ENCODE peak calls at places on chromosomes 16 and 17, in ten cellular contexts. One of them, this sample, is unnamed.

GRCh38 chr17:82947051-82947991 is 107.5 kb upstream of the ZNF750 start:
- DNase-seq in body of pancreas: peak
- DNase-seq in adrenal gland: no peak
- DNase-seq in prostate gland: no peak
- DNase-seq in esophagus squamous epithelium: no peak
- DNase-seq in GM12891: no peak
- DNase-seq in IMR-90: no peak
- DNase-seq in gastrocnemius medialis: no peak
- DNase-seq in heart left ventricle: no peak
- DNase-seq in A549: no peak
- DNase-seq in this sample: no peak

GRCh38 chr16:57025941-57026777 is 36.8 kb downstream of the NLRC5 start:
- DNase-seq in IMR-90: no peak
- DNase-seq in gastrocnemius medialis: no peak
- DNase-seq in prostate gland: no peak
- DNase-seq in heart left ventricle: no peak
- DNase-seq in esophagus squamous epithelium: no peak
- DNase-seq in adrenal gland: no peak
- DNase-seq in body of pancreas: no peak
- DNase-seq in GM12891: no peak
- DNase-seq in A549: no peak
- DNase-seq in this sample: no peak

GRCh38 chr17:33560165-33560564 is 267.1 kb upstream of the ASIC2 start:
- DNase-seq in IMR-90: peak
- DNase-seq in adrenal gland: no peak
- DNase-seq in body of pancreas: no peak
- DNase-seq in esophagus squamous epithelium: no peak
- DNase-seq in GM12891: no peak
- DNase-seq in prostate gland: no peak
- DNase-seq in heart left ventricle: no peak
- DNase-seq in gastrocnemius medialis: no peak
- DNase-seq in A549: no peak
- DNase-seq in this sample: no peak

GRCh38 chr16:29974291-29975133 is 844 bp downstream of the TAOK2 start:
- DNase-seq in gastrocnemius medialis: no peak
- DNase-seq in GM12891: no peak
- DNase-seq in heart left ventricle: peak
- DNase-seq in adrenal gland: no peak
- DNase-seq in prostate gland: no peak
- DNase-seq in body of pancreas: no peak
- DNase-seq in A549: no peak
- DNase-seq in IMR-90: peak
- DNase-seq in esophagus squamous epithelium: no peak
- DNase-seq in this sample: no peak

GRCh38 chr17:40432864-40433528 is 10.3 kb upstream of the IGFBP4 start:
- DNase-seq in A549: no peak
- DNase-seq in heart left ventricle: peak
- DNase-seq in gastrocnemius medialis: no peak
- DNase-seq in adrenal gland: no peak
- DNase-seq in esophagus squamous epithelium: no peak
- DNase-seq in prostate gland: no peak
- DNase-seq in IMR-90: peak
- DNase-seq in body of pancreas: no peak
- DNase-seq in GM12891: no peak
- DNase-seq in this sample: no peak

GRCh38 chr16:31351937-31352315 is 3.0 kb upstream of the ITGAX start:
- DNase-seq in esophagus squamous epithelium: no peak
- DNase-seq in body of pancreas: no peak
- DNase-seq in A549: no peak
- DNase-seq in heart left ventricle: no peak
- DNase-seq in prostate gland: no peak
- DNase-seq in gastrocnemius medialis: no peak
- DNase-seq in adrenal gland: no peak
- DNase-seq in GM12891: no peak
- DNase-seq in IMR-90: no peak
- DNase-seq in this sample: peak

GRCh38 chr16:22189473-22190168 is 16.5 kb upstream of the EEF2K start:
- DNase-seq in GM12891: no peak
- DNase-seq in gastrocnemius medialis: peak
- DNase-seq in esophagus squamous epithelium: peak
- DNase-seq in heart left ventricle: peak
- DNase-seq in body of pancreas: peak
- DNase-seq in adrenal gland: peak
- DNase-seq in prostate gland: peak
- DNase-seq in A549: no peak
- DNase-seq in IMR-90: peak
- DNase-seq in this sample: no peak

GRCh38 chr17:12522743-12523181 is 142.9 kb upstream of the MYOCD start:
- DNase-seq in IMR-90: peak
- DNase-seq in prostate gland: peak
- DNase-seq in heart left ventricle: peak
- DNase-seq in adrenal gland: no peak
- DNase-seq in A549: peak
- DNase-seq in body of pancreas: no peak
- DNase-seq in GM12891: no peak
- DNase-seq in esophagus squamous epithelium: no peak
- DNase-seq in gastrocnemius medialis: no peak
- DNase-seq in this sample: no peak

GRCh38 chr17:7614422-7615264 is at the start of gene FXR2:
- DNase-seq in A549: peak
- DNase-seq in gastrocnemius medialis: peak
- DNase-seq in GM12891: peak
- DNase-seq in IMR-90: peak
- DNase-seq in esophagus squamous epithelium: peak
- DNase-seq in prostate gland: peak
- DNase-seq in adrenal gland: peak
- DNase-seq in heart left ventricle: peak
- DNase-seq in body of pancreas: peak
- DNase-seq in this sample: peak
- TF ChIP-seq POLR2A in A549: peak
- TF ChIP-seq POLR2A in gastrocnemius medialis: peak
- TF ChIP-seq POLR2A in GM12891: no peak
- TF ChIP-seq POLR2A in IMR-90: peak
- TF ChIP-seq POLR2A in esophagus squamous epithelium: peak
- TF ChIP-seq POLR2A in prostate gland: peak
- TF ChIP-seq POLR2A in adrenal gland: peak
- TF ChIP-seq POLR2A in heart left ventricle: peak
- TF ChIP-seq POLR2A in body of pancreas: peak
- TF ChIP-seq POLR2A in this sample: peak

GRCh38 chr17:64496786-64497564 is at the start of gene POLG2:
- DNase-seq in body of pancreas: peak
- DNase-seq in heart left ventricle: peak
- DNase-seq in GM12891: peak
- DNase-seq in prostate gland: peak
- DNase-seq in adrenal gland: peak
- DNase-seq in IMR-90: peak
- DNase-seq in A549: peak
- DNase-seq in esophagus squamous epithelium: peak
- DNase-seq in gastrocnemius medialis: peak
- DNase-seq in this sample: peak

GRCh38 chr17:64500487-64500859 is 3.6 kb upstream of the POLG2 start:
- DNase-seq in prostate gland: no peak
- DNase-seq in body of pancreas: no peak
- DNase-seq in gastrocnemius medialis: no peak
- DNase-seq in esophagus squamous epithelium: no peak
- DNase-seq in GM12891: no peak
- DNase-seq in A549: no peak
- DNase-seq in IMR-90: no peak
- DNase-seq in adrenal gland: no peak
- DNase-seq in heart left ventricle: no peak
- DNase-seq in this sample: no peak

GRCh38 chr17:64499805-64500486 is 3.1 kb upstream of the POLG2 start:
- DNase-seq in gastrocnemius medialis: no peak
- DNase-seq in GM12891: no peak
- DNase-seq in prostate gland: no peak
- DNase-seq in heart left ventricle: no peak
- DNase-seq in A549: peak
- DNase-seq in IMR-90: peak
- DNase-seq in adrenal gland: no peak
- DNase-seq in body of pancreas: no peak
- DNase-seq in esophagus squamous epithelium: no peak
- DNase-seq in this sample: no peak

GRCh38 chr17:64497565-64498035 is 746 bp upstream of the POLG2 start:
- DNase-seq in prostate gland: no peak
- DNase-seq in adrenal gland: no peak
- DNase-seq in GM12891: no peak
- DNase-seq in gastrocnemius medialis: no peak
- DNase-seq in A549: no peak
- DNase-seq in body of pancreas: no peak
- DNase-seq in IMR-90: no peak
- DNase-seq in heart left ventricle: no peak
- DNase-seq in esophagus squamous epithelium: no peak
- DNase-seq in this sample: no peak

DNA sequence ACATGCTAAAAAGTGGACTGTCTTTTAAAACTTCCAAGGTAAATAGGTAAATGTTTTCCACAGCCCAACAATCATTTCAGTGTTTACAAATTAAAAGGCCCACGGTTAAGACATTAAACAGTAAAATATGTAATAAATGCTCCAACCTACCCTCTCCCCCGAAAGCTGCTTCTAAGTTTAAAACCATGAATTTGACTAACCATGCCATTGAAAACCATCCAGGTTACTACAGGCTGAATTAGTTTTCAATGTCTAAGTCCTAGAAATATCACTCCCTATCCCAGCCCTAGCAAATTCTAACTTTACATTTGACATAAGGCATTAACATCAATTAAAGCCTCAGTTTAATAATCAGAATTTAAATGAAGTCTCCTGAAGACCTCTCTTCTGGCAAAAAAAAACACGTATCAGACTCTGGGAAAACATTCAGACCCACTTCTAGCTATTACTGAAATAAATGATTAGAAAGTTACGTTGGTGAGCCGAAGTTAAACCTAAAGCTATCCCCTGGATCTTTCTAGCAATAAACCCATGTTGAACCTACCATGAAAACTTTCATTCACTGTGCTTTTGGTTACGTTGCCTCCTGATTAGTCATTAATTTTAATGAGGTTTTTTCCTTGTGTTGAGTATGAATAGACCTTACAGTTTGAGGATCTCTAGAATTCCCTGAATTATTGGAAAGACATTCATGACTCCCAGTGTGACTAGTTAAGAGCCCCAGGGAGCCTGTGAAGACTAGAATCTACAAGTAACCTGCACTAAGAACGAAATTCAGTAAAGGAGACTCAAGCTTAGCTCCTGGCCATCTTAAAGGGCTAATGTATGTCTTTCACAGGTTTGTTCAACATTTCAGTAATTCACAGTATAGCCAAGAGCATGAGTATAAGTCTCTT is 1.7 kb upstream of the POLG2 start:
- DNase-seq in A549: no peak
- DNase-seq in esophagus squamous epithelium: no peak
- DNase-seq in body of pancreas: no peak
- DNase-seq in adrenal gland: no peak
- DNase-seq in IMR-90: no peak
- DNase-seq in prostate gland: no peak
- DNase-seq in gastrocnemius medialis: no peak
- DNase-seq in GM12891: no peak
- DNase-seq in heart left ventricle: no peak
- DNase-seq in this sample: no peak
- TF ChIP-seq POLR2A in A549: no peak
- TF ChIP-seq POLR2A in esophagus squamous epithelium: no peak
- TF ChIP-seq POLR2A in body of pancreas: no peak
- TF ChIP-seq POLR2A in adrenal gland: no peak
- TF ChIP-seq POLR2A in IMR-90: no peak
- TF ChIP-seq POLR2A in prostate gland: no peak
- TF ChIP-seq POLR2A in gastrocnemius medialis: no peak
- TF ChIP-seq POLR2A in GM12891: peak
- TF ChIP-seq POLR2A in heart left ventricle: no peak
- TF ChIP-seq POLR2A in this sample: no peak

DNA sequence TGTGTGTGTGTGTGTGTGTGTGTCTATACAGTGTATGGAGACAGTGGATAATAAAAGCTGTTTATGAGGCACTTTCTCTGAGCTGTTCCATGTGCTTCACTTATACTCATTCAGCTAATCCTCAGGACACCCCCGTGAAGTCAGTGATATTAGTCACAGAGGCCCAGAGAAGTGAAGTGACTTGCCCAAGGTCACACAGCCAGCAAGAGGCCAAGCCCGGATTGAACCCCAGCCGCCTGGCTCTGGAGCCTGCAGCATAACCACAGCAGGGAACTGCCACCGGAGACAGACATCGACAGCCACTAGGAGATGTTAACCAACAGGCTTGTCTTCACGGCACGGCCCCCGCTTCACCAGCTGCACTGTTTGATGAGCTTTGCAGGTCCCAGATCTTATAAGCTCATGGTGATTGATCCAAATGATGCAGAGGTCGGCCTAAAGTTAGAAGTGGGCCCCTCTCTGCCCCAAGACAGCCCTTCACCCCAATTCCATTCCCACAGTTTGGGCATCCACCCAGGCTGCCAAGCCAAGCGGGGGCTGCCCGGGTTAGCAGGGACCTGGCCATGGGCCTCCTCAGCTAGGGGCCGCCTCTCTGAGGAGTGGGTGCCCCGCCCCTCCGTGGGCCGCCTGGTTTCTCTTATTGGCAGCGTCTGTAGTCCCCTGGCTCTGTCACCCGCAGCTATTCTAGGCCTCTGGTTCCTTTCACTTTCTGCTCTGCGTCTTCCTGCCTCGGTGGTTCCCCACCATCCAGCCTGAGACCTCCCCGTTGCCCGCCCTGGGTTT is 30.9 kb downstream of the SOCS1 start:
- DNase-seq in GM12891: peak
- DNase-seq in gastrocnemius medialis: peak
- DNase-seq in IMR-90: peak
- DNase-seq in prostate gland: no peak
- DNase-seq in heart left ventricle: no peak
- DNase-seq in body of pancreas: no peak
- DNase-seq in adrenal gland: no peak
- DNase-seq in esophagus squamous epithelium: peak
- DNase-seq in A549: no peak
- DNase-seq in this sample: no peak
- TF ChIP-seq POLR2A in GM12891: no peak
- TF ChIP-seq POLR2A in gastrocnemius medialis: no peak
- TF ChIP-seq POLR2A in IMR-90: no peak
- TF ChIP-seq POLR2A in prostate gland: no peak
- TF ChIP-seq POLR2A in heart left ventricle: no peak
- TF ChIP-seq POLR2A in body of pancreas: no peak
- TF ChIP-seq POLR2A in adrenal gland: no peak
- TF ChIP-seq POLR2A in esophagus squamous epithelium: no peak
- TF ChIP-seq POLR2A in A549: no peak
- TF ChIP-seq POLR2A in this sample: no peak

GRCh38 chr17:32486091-32486700 is 597 bp upstream of the CDK5R1 start:
- DNase-seq in GM12891: peak
- DNase-seq in gastrocnemius medialis: peak
- DNase-seq in body of pancreas: peak
- DNase-seq in prostate gland: peak
- DNase-seq in A549: peak
- DNase-seq in heart left ventricle: peak
- DNase-seq in esophagus squamous epithelium: no peak
- DNase-seq in adrenal gland: peak
- DNase-seq in IMR-90: peak
- DNase-seq in this sample: peak

GRCh38 chr17:32485261-32485955 is 1.4 kb upstream of the CDK5R1 start:
- DNase-seq in prostate gland: no peak
- DNase-seq in esophagus squamous epithelium: no peak
- DNase-seq in A549: no peak
- DNase-seq in adrenal gland: no peak
- DNase-seq in gastrocnemius medialis: no peak
- DNase-seq in body of pancreas: no peak
- DNase-seq in IMR-90: no peak
- DNase-seq in heart left ventricle: no peak
- DNase-seq in GM12891: no peak
- DNase-seq in this sample: no peak

GRCh38 chr17:32487460-32488176 is 825 bp downstream of the CDK5R1 start:
- DNase-seq in IMR-90: no peak
- DNase-seq in GM12891: no peak
- DNase-seq in prostate gland: no peak
- DNase-seq in body of pancreas: no peak
- DNase-seq in gastrocnemius medialis: no peak
- DNase-seq in adrenal gland: no peak
- DNase-seq in esophagus squamous epithelium: no peak
- DNase-seq in A549: peak
- DNase-seq in heart left ventricle: no peak
- DNase-seq in this sample: no peak

GRCh38 chr17:32488177-32488542 is 1.4 kb downstream of the CDK5R1 start:
- DNase-seq in esophagus squamous epithelium: no peak
- DNase-seq in prostate gland: no peak
- DNase-seq in heart left ventricle: no peak
- DNase-seq in GM12891: no peak
- DNase-seq in IMR-90: no peak
- DNase-seq in adrenal gland: no peak
- DNase-seq in body of pancreas: no peak
- DNase-seq in A549: no peak
- DNase-seq in gastrocnemius medialis: no peak
- DNase-seq in this sample: no peak

GRCh38 chr17:32486701-32487459 is at the start of gene CDK5R1:
- DNase-seq in esophagus squamous epithelium: no peak
- DNase-seq in body of pancreas: peak
- DNase-seq in heart left ventricle: peak
- DNase-seq in GM12891: peak
- DNase-seq in prostate gland: peak
- DNase-seq in IMR-90: peak
- DNase-seq in adrenal gland: peak
- DNase-seq in gastrocnemius medialis: no peak
- DNase-seq in A549: peak
- DNase-seq in this sample: peak
- TF ChIP-seq POLR2A in esophagus squamous epithelium: no peak
- TF ChIP-seq POLR2A in body of pancreas: no peak
- TF ChIP-seq POLR2A in heart left ventricle: no peak
- TF ChIP-seq POLR2A in GM12891: no peak
- TF ChIP-seq POLR2A in prostate gland: no peak
- TF ChIP-seq POLR2A in IMR-90: no peak
- TF ChIP-seq POLR2A in adrenal gland: peak
- TF ChIP-seq POLR2A in gastrocnemius medialis: no peak
- TF ChIP-seq POLR2A in A549: peak
- TF ChIP-seq POLR2A in this sample: peak

This sample was measured in H54.